ENCODE peak calls at places on chromosomes 3 and 15, in nine cellular contexts. V is effector memory CD8-positive, alpha-beta T cell; Z is right cardiac atrium; U is body of pancreas; P is right lobe of liver; F is lower lobe of right lung; H is SK-N-SH treated with all-trans-retinoic acid at 6 μM for 48 hours; G is thoracic aorta; O is upper lobe of right lung. D is an unnamed sample.

GRCh38 chr3:107855710-107856109 is 235.1 kb downstream of the CD47 start:
- ATAC-seq in H (peak), G (no peak), F (peak), U (peak), O (peak), Z (no peak), P (peak), V (peak), D (peak)

GRCh38 chr3:49523756-49524747 is 30.2 kb upstream of the BSN start:
- ATAC-seq in V (no peak), F (peak), O (peak), Z (no peak), H (no peak), P (no peak), U (peak), G (no peak), D (no peak)

GRCh38 chr3:13011369-13012227 is 61.6 kb downstream of the IQSEC1 start:
- ATAC-seq in O (peak), P (peak), U (no peak), F (peak), Z (no peak), H (no peak), V (peak), G (no peak), D (peak)

GRCh38 chr15:99708563-99708962 is 24.7 kb downstream of the LYSMD4 start:
- ATAC-seq in G (peak), F (peak), U (peak), P (peak), H (peak), Z (peak), V (no peak), O (peak), D (no peak)

GRCh38 chr3:164208846-164209245 is 869.5 kb downstream of the SI start:
- ATAC-seq in O (no peak), Z (no peak), V (no peak), G (no peak), P (no peak), F (no peak), U (no peak), H (no peak), D (no peak)

GRCh38 chr15:59268199-59268979 is 61.7 kb downstream of the LDHAL6B start:
- ATAC-seq in Z (no peak), U (no peak), O (no peak), V (no peak), P (no peak), H (no peak), F (no peak), G (no peak), D (peak)

GRCh38 chr3:53211704-53212702 is 43.8 kb downstream of the TKT start:
- ATAC-seq in U (no peak), O (no peak), P (no peak), F (no peak), V (no peak), H (no peak), G (no peak), Z (no peak), D (peak)

GRCh38 chr3:86867990-86868389 is 123.0 kb downstream of the VGLL3 start:
- ATAC-seq in V (no peak), P (no peak), H (no peak), O (no peak), G (no peak), F (no peak), Z (no peak), U (no peak), D (no peak)

GRCh38 chr15:65336767-65337435 is 32.4 kb downstream of the RNU5B-1 start:
- ATAC-seq in G (no peak), V (no peak), O (no peak), H (no peak), Z (no peak), F (no peak), U (no peak), P (no peak), D (no peak)

GRCh38 chr15:29268706-29269484 is 727 bp downstream of the NSMCE3 start:
- ATAC-seq in H (peak), F (peak), G (peak), U (peak), V (peak), O (peak), Z (no peak), P (peak), D (peak)

GRCh38 chr3:85151555-85151954 is 192.8 kb downstream of the CADM2 start:
- ATAC-seq in V (no peak), Z (no peak), H (no peak), F (no peak), P (no peak), U (no peak), G (no peak), O (no peak), D (no peak)

GRCh38 chr3:171347017-171347979 is 112.9 kb downstream of the TNIK start:
- ATAC-seq in P (peak), U (no peak), O (peak), V (peak), F (peak), G (no peak), Z (peak), H (peak), D (peak)

GRCh38 chr15:49620174-49620573 is 444 bp downstream of the FAM227B start:
- ATAC-seq in H (peak), O (no peak), F (peak), U (peak), G (no peak), Z (peak), V (peak), P (peak), D (no peak)

GRCh38 chr3:140319801-140320200 is 358.1 kb upstream of the TRIM42 start:
- ATAC-seq in Z (no peak), F (no peak), V (no peak), P (no peak), H (no peak), G (no peak), O (no peak), U (no peak), D (no peak)

GRCh38 chr3:24377218-24377993 is 117.2 kb downstream of the THRB start:
- ATAC-seq in H (no peak), U (peak), O (peak), V (no peak), Z (no peak), P (peak), G (peak), F (peak), D (no peak)

GRCh38 chr3:113151475-113152031 is 59.8 kb upstream of the BOC start:
- ATAC-seq in Z (peak), O (peak), V (no peak), U (peak), F (no peak), P (no peak), H (peak), G (no peak), D (no peak)

D was measured in activated T-helper 17 cell treated with anti-CD3 and anti-CD28 coated beads, Interleukin-2, amount 50 U/mL, for 72 hours.